ENCODE peak calls at places on chromosomes 6 and 20, in ten cellular contexts. Z, J, R, A, S, P, Y, W, E and H are unnamed samples.

GRCh38 chr6:147508073-147508870 is at the start of gene SAMD5:
- DNase-seq in Y (peak; percentile 16), E (peak; percentile 47), P (peak; percentile 75), A (peak; percentile 89), R (peak; percentile 10), W (no peak), J (no peak), S (no peak), Z (peak; percentile 61), H (peak; percentile 11)

GRCh38 chr6:21103626-21104224 is 489.8 kb upstream of the SOX4 start:
- DNase-seq in Z (no peak), R (no peak), S (no peak), J (no peak), Y (no peak), P (no peak), A (no peak), E (no peak), W (no peak), H (no peak)

GRCh38 chr20:4820833-4821518 is 99.3 kb downstream of the PRND start:
- DNase-seq in Y (peak; percentile 60), W (no peak), R (peak; percentile 27), Z (no peak), S (no peak), E (no peak), A (peak; percentile 62), J (no peak), P (peak; percentile 24), H (peak; percentile 92)

GRCh38 chr20:59576216-59576953 is 28.0 kb upstream of the PHACTR3 start:
- DNase-seq in S (no peak), J (no peak), A (peak; percentile 84), P (no peak), W (no peak), E (no peak), Z (no peak), Y (no peak), R (no peak), H (peak; percentile 72)

GRCh38 chr20:25461766-25462165 is 54.3 kb downstream of the GINS1 start:
- DNase-seq in A (no peak), Z (no peak), R (no peak), Y (no peak), P (no peak), S (no peak), J (peak; percentile 19), W (no peak), E (no peak), H (no peak)

GRCh38 chr6:56507517-56507916 is 135.2 kb downstream of the DST start:
- DNase-seq in Z (no peak), R (no peak), E (no peak), J (no peak), S (no peak), W (no peak), A (no peak), Y (no peak), P (no peak), H (peak; percentile 34)

GRCh38 chr20:58891686-58892125 is 39.2 kb downstream of the GNAS start:
- DNase-seq in Y (no peak), E (peak; percentile 56), A (no peak), P (no peak), S (no peak), J (no peak), Z (peak; percentile 43), R (no peak), W (peak; percentile 23), H (no peak)

GRCh38 chr6:101747711-101748110 is 354.2 kb downstream of the GRIK2 start:
- DNase-seq in J (no peak), A (no peak), W (no peak), Y (no peak), E (no peak), Z (peak; percentile 20), S (no peak), R (no peak), P (peak; percentile 75), H (peak; percentile 91)

GRCh38 chr20:62475819-62476073 is at the start of gene GATA5:
- DNase-seq in E (no peak), S (no peak), Z (no peak), P (no peak), J (no peak), A (no peak), W (no peak), Y (no peak), R (no peak), H (no peak)

GRCh38 chr6:16828058-16828457 is 66.8 kb upstream of the ATXN1 start:
- DNase-seq in R (no peak), S (no peak), E (no peak), Y (no peak), J (no peak), W (no peak), A (no peak), P (no peak), Z (no peak), H (no peak)

GRCh38 chr20:37932074-37932473 is 29.1 kb downstream of the VSTM2L start:
- DNase-seq in Y (no peak), J (no peak), S (no peak), A (no peak), P (no peak), Z (no peak), R (no peak), E (no peak), W (no peak), H (no peak)

GRCh38 chr6:150620244-150620643 is 20.6 kb downstream of the PLEKHG1 start:
- DNase-seq in P (no peak), Y (no peak), W (no peak), A (no peak), Z (no peak), S (no peak), E (no peak), R (no peak), J (no peak), H (no peak)

GRCh38 chr6:117919775-117920492 is 12.9 kb downstream of the SLC35F1 start:
- DNase-seq in Z (peak; percentile 48), J (no peak), S (no peak), A (no peak), Y (no peak), E (peak; percentile 34), W (no peak), R (no peak), P (no peak), H (no peak)

GRCh38 chr6:89581669-89582068 is 56.9 kb downstream of the LYRM2 start:
- DNase-seq in P (no peak), A (no peak), Z (no peak), J (no peak), E (no peak), W (no peak), S (no peak), R (no peak), Y (no peak), H (no peak)

GRCh38 chr20:11738852-11739251 is 178.8 kb upstream of the BTBD3 start:
- DNase-seq in Y (no peak), S (no peak), E (no peak), P (no peak), Z (no peak), W (no peak), R (no peak), J (no peak), A (no peak), H (no peak)

GRCh38 chr6:6736753-6737654 is 148.5 kb downstream of the LY86 start:
- DNase-seq in J (no peak), R (no peak), Z (peak; percentile 88), E (no peak), W (no peak), S (no peak), A (no peak), P (no peak), Y (no peak), H (no peak)

GRCh38 chr6:6883011-6883410 is 224.8 kb upstream of the RREB1 start:
- DNase-seq in Z (no peak), R (no peak), A (no peak), J (no peak), S (no peak), W (no peak), E (no peak), Y (no peak), P (no peak), H (no peak)

GRCh38 chr6:143248359-143248758 is 187.7 kb downstream of the AIG1 start:
- DNase-seq in W (no peak), R (no peak), Z (no peak), J (no peak), Y (no peak), P (no peak), E (no peak), S (no peak), A (no peak), H (no peak)

GRCh38 chr6:125947581-125947980 is 9.0 kb upstream of the HINT3 start:
- DNase-seq in P (peak; percentile 93), J (no peak), A (no peak), E (no peak), W (no peak), Z (no peak), R (no peak), S (no peak), Y (no peak), H (no peak)

GRCh38 chr6:47308674-47309325 is 905 bp downstream of the TNFRSF21 start:
- DNase-seq in A (no peak), R (no peak), S (no peak), P (no peak), W (no peak), Y (no peak), E (peak; percentile 32), Z (peak; percentile 40), J (no peak), H (peak; percentile 31)

GRCh38 chr6:37800904-37801669 is 18.4 kb upstream of the ZFAND3 start:
- DNase-seq in E (no peak), Z (no peak), A (no peak), R (no peak), P (no peak), J (no peak), S (no peak), Y (no peak), W (no peak), H (no peak)

GRCh38 chr6:134630468-134631180 is 312.7 kb upstream of the SGK1 start:
- DNase-seq in E (no peak), Y (no peak), S (no peak), R (no peak), J (no peak), P (no peak), A (no peak), W (no peak), Z (peak; percentile 33), H (no peak)

GRCh38 chr20:62374431-62375152 is 7.5 kb upstream of the LAMA5 start:
- DNase-seq in R (no peak), Y (no peak), E (no peak), A (no peak), P (no peak), S (no peak), J (no peak), W (no peak), Z (no peak), H (no peak)

GRCh38 chr6:44630125-44631028 is 242.9 kb downstream of the CDC5L start:
- DNase-seq in A (no peak), J (no peak), Y (peak; percentile 23), S (peak; percentile 30), E (no peak), P (peak; percentile 42), R (no peak), Z (peak; percentile 64), W (peak; percentile 19), H (peak; percentile 30)

GRCh38 chr6:123415844-123416468 is 220.8 kb downstream of the TRDN start:
- DNase-seq in P (no peak), W (peak; percentile 37), S (peak; percentile 30), A (no peak), J (peak; percentile 27), Y (peak; percentile 3), R (no peak), E (peak; percentile 18), Z (peak; percentile 11), H (peak; percentile 71)

GRCh38 chr6:35694462-35694861 is 5.7 kb upstream of the FKBP5 start:
- DNase-seq in S (no peak), R (no peak), P (peak; percentile 39), Z (no peak), Y (no peak), A (no peak), W (no peak), E (no peak), J (no peak), H (no peak)

GRCh38 chr6:46023216-46023915 is 7.7 kb upstream of the CLIC5 start:
- DNase-seq in Z (no peak), R (no peak), J (no peak), W (no peak), E (no peak), A (no peak), P (peak; percentile 68), Y (no peak), S (no peak), H (no peak)

GRCh38 chr6:32047084-32047478 is 8.9 kb downstream of the CYP21A2 start:
- DNase-seq in Y (no peak), W (no peak), S (no peak), Z (no peak), R (no peak), E (no peak), P (no peak), A (no peak), J (no peak), H (no peak)